ENCODE peak calls at places on chromosomes 16 and 17, in ten cellular contexts. One of them, this sample, is unnamed.

GRCh38 chr17:17663160-17664072 is 17.8 kb upstream of the RAI1 start:
- DNase-seq in NCI-H774: no peak
- DNase-seq in CD4-positive, CD25-positive, alpha-beta regulatory T cell: peak; percentile 80
- DNase-seq in stimulated activated CD8-positive, alpha-beta memory T cell treated with anti-CD3 and anti-CD28 coated beads, Interleukin-12 subunit alpha, Interleukin-12 subunit beta, amount 100 ng/mL, for 1 hour: peak; percentile 70
- DNase-seq in posterior vena cava: peak; percentile 88
- DNase-seq in naive B cell: no peak
- DNase-seq in AG09309: peak; percentile 82
- DNase-seq in aorta: peak; percentile 85
- DNase-seq in hypothalamus: peak; percentile 64
- DNase-seq in adrenal gland: peak; percentile 71
- DNase-seq in this sample: peak; percentile 92

GRCh38 chr17:49646391-49647255 is 31.3 kb downstream of the SPOP start:
- DNase-seq in posterior vena cava: no peak
- DNase-seq in stimulated activated CD8-positive, alpha-beta memory T cell treated with anti-CD3 and anti-CD28 coated beads, Interleukin-12 subunit alpha, Interleukin-12 subunit beta, amount 100 ng/mL, for 1 hour: no peak
- DNase-seq in hypothalamus: no peak
- DNase-seq in naive B cell: no peak
- DNase-seq in NCI-H774: no peak
- DNase-seq in CD4-positive, CD25-positive, alpha-beta regulatory T cell: peak; percentile 41
- DNase-seq in aorta: peak; percentile 71
- DNase-seq in adrenal gland: peak; percentile 58
- DNase-seq in AG09309: no peak
- DNase-seq in this sample: peak; percentile 85

GRCh38 chr16:20136446-20136968 is 62.8 kb upstream of the GPR139 start:
- DNase-seq in stimulated activated CD8-positive, alpha-beta memory T cell treated with anti-CD3 and anti-CD28 coated beads, Interleukin-12 subunit alpha, Interleukin-12 subunit beta, amount 100 ng/mL, for 1 hour: no peak
- DNase-seq in aorta: no peak
- DNase-seq in adrenal gland: no peak
- DNase-seq in CD4-positive, CD25-positive, alpha-beta regulatory T cell: no peak
- DNase-seq in posterior vena cava: no peak
- DNase-seq in AG09309: no peak
- DNase-seq in NCI-H774: no peak
- DNase-seq in naive B cell: no peak
- DNase-seq in hypothalamus: no peak
- DNase-seq in this sample: no peak

GRCh38 chr17:79591695-79592094 is 19.2 kb downstream of the RBFOX3 start:
- DNase-seq in adrenal gland: no peak
- DNase-seq in naive B cell: no peak
- DNase-seq in aorta: no peak
- DNase-seq in AG09309: no peak
- DNase-seq in hypothalamus: no peak
- DNase-seq in NCI-H774: no peak
- DNase-seq in posterior vena cava: no peak
- DNase-seq in stimulated activated CD8-positive, alpha-beta memory T cell treated with anti-CD3 and anti-CD28 coated beads, Interleukin-12 subunit alpha, Interleukin-12 subunit beta, amount 100 ng/mL, for 1 hour: no peak
- DNase-seq in CD4-positive, CD25-positive, alpha-beta regulatory T cell: no peak
- DNase-seq in this sample: no peak

GRCh38 chr17:82534401-82534812 is 14.9 kb downstream of the FOXK2 start:
- DNase-seq in NCI-H774: no peak
- DNase-seq in stimulated activated CD8-positive, alpha-beta memory T cell treated with anti-CD3 and anti-CD28 coated beads, Interleukin-12 subunit alpha, Interleukin-12 subunit beta, amount 100 ng/mL, for 1 hour: no peak
- DNase-seq in aorta: no peak
- DNase-seq in AG09309: no peak
- DNase-seq in naive B cell: no peak
- DNase-seq in hypothalamus: no peak
- DNase-seq in posterior vena cava: no peak
- DNase-seq in adrenal gland: no peak
- DNase-seq in CD4-positive, CD25-positive, alpha-beta regulatory T cell: no peak
- DNase-seq in this sample: peak; percentile 43

GRCh38 chr17:57868007-57868774 is 18.3 kb upstream of the MRPS23 start:
- DNase-seq in CD4-positive, CD25-positive, alpha-beta regulatory T cell: peak; percentile 67
- DNase-seq in posterior vena cava: peak; percentile 94
- DNase-seq in NCI-H774: no peak
- DNase-seq in naive B cell: peak; percentile 70
- DNase-seq in AG09309: peak; percentile 62
- DNase-seq in aorta: peak; percentile 92
- DNase-seq in adrenal gland: peak; percentile 87
- DNase-seq in hypothalamus: no peak
- DNase-seq in stimulated activated CD8-positive, alpha-beta memory T cell treated with anti-CD3 and anti-CD28 coated beads, Interleukin-12 subunit alpha, Interleukin-12 subunit beta, amount 100 ng/mL, for 1 hour: no peak
- DNase-seq in this sample: peak; percentile 92

GRCh38 chr16:6483634-6484033 is 849.0 kb upstream of the RBFOX1 start:
- DNase-seq in stimulated activated CD8-positive, alpha-beta memory T cell treated with anti-CD3 and anti-CD28 coated beads, Interleukin-12 subunit alpha, Interleukin-12 subunit beta, amount 100 ng/mL, for 1 hour: no peak
- DNase-seq in aorta: no peak
- DNase-seq in AG09309: no peak
- DNase-seq in adrenal gland: no peak
- DNase-seq in hypothalamus: peak; percentile 5
- DNase-seq in naive B cell: no peak
- DNase-seq in posterior vena cava: no peak
- DNase-seq in CD4-positive, CD25-positive, alpha-beta regulatory T cell: no peak
- DNase-seq in NCI-H774: no peak
- DNase-seq in this sample: no peak

GRCh38 chr16:84816485-84816884 is 3.3 kb upstream of the CRISPLD2 start:
- DNase-seq in AG09309: no peak
- DNase-seq in hypothalamus: no peak
- DNase-seq in aorta: no peak
- DNase-seq in NCI-H774: no peak
- DNase-seq in CD4-positive, CD25-positive, alpha-beta regulatory T cell: no peak
- DNase-seq in naive B cell: no peak
- DNase-seq in adrenal gland: no peak
- DNase-seq in stimulated activated CD8-positive, alpha-beta memory T cell treated with anti-CD3 and anti-CD28 coated beads, Interleukin-12 subunit alpha, Interleukin-12 subunit beta, amount 100 ng/mL, for 1 hour: no peak
- DNase-seq in posterior vena cava: no peak
- DNase-seq in this sample: no peak

GRCh38 chr16:30922960-30923535 is 324 bp upstream of the FBXL19 start:
- DNase-seq in NCI-H774: peak; percentile 99
- DNase-seq in AG09309: peak; percentile 98
- DNase-seq in hypothalamus: peak; percentile 99
- DNase-seq in CD4-positive, CD25-positive, alpha-beta regulatory T cell: peak; percentile 99
- DNase-seq in adrenal gland: peak; percentile 100
- DNase-seq in aorta: peak; percentile 100
- DNase-seq in posterior vena cava: peak; percentile 100
- DNase-seq in stimulated activated CD8-positive, alpha-beta memory T cell treated with anti-CD3 and anti-CD28 coated beads, Interleukin-12 subunit alpha, Interleukin-12 subunit beta, amount 100 ng/mL, for 1 hour: peak; percentile 90
- DNase-seq in naive B cell: peak; percentile 95
- DNase-seq in this sample: peak; percentile 100

GRCh38 chr17:43562679-43563146 is 16.6 kb upstream of the ETV4 start:
- DNase-seq in NCI-H774: no peak
- DNase-seq in posterior vena cava: no peak
- DNase-seq in stimulated activated CD8-positive, alpha-beta memory T cell treated with anti-CD3 and anti-CD28 coated beads, Interleukin-12 subunit alpha, Interleukin-12 subunit beta, amount 100 ng/mL, for 1 hour: no peak
- DNase-seq in naive B cell: no peak
- DNase-seq in AG09309: no peak
- DNase-seq in hypothalamus: no peak
- DNase-seq in CD4-positive, CD25-positive, alpha-beta regulatory T cell: no peak
- DNase-seq in aorta: no peak
- DNase-seq in adrenal gland: no peak
- DNase-seq in this sample: no peak

This sample was measured in mammary epithelial cell.